ENCODE peak calls at places on chromosomes 4 and X, in five cellular contexts. Q, Y, L, G and I are unnamed samples.

GRCh38 chr4:173243321-173243720 is 74.7 kb downstream of the GALNT7 start:
- DNase-seq in Q (peak; percentile 44), Y (no peak), L (no peak), G (no peak), I (no peak)

GRCh38 chrX:38313190-38313589 is 14.1 kb downstream of the RPGR start:
- DNase-seq in Q (no peak), Y (no peak), L (no peak), G (no peak), I (no peak)

GRCh38 chrX:56994375-56995270 is 718 bp downstream of the SPIN3 start:
- DNase-seq in Q (no peak), Y (peak; percentile 23), L (no peak), G (no peak), I (no peak)

GRCh38 chr4:52659722-52660261 is 691 bp upstream of the USP46 start:
- DNase-seq in Q (no peak), Y (peak; percentile 85), L (no peak), G (peak; percentile 43), I (no peak)

GRCh38 chrX:21745756-21746155 is 12.2 kb downstream of the SMPX start:
- DNase-seq in Q (no peak), Y (peak; percentile 26), L (no peak), G (peak; percentile 55), I (no peak)

GRCh38 chrX:46588263-46588662 is 14.7 kb downstream of the CHST7 start:
- DNase-seq in Q (no peak), Y (peak; percentile 70), L (no peak), G (peak; percentile 70), I (no peak)

GRCh38 chr4:61204353-61204752 is 4.2 kb downstream of the ADGRL3 start:
- DNase-seq in Q (no peak), Y (no peak), L (no peak), G (no peak), I (no peak)

GRCh38 chrX:31499120-31499519 is 427.3 kb upstream of the FTHL17 start:
- DNase-seq in Q (no peak), Y (no peak), L (peak; percentile 20), G (no peak), I (no peak)

GRCh38 chr4:73508651-73509050 is 27.1 kb downstream of the AFM start:
- DNase-seq in Q (no peak), Y (no peak), L (no peak), G (no peak), I (no peak)

GRCh38 chr4:38621004-38621684 is 42.9 kb upstream of the KLF3 start:
- DNase-seq in Q (peak; percentile 63), Y (no peak), L (no peak), G (peak; percentile 65), I (no peak)

GRCh38 chr4:176656108-176656507 is 136.6 kb downstream of the VEGFC start:
- DNase-seq in Q (no peak), Y (no peak), L (no peak), G (no peak), I (no peak)

GRCh38 chrX:11543249-11543648 is 122.5 kb downstream of the ARHGAP6 start:
- DNase-seq in Q (no peak), Y (no peak), L (no peak), G (no peak), I (no peak)
- TF ChIP-seq CTCF in Q (no peak), Y (no peak), L (no peak), G (no peak), I (no peak)

DNA sequence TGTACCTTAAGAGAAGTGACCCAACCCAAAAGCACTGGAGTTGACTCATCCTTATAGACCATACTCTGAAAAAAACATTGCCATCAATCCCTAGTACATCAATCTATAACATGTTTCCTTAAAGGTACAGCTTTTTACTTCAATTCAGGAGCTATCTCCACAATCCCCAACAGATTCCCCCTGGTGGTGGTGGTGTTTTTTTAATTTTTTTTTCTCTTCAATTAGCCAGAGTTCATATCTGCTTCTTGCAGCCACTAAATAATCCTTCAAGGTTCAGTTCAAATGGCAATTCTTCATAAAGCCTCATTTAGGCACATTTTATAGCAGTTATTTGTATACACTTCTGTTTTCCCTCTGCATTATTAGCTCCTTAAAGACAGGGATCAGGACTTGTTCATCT is 60.7 kb upstream of the KDR start:
- DNase-seq in Q (no peak), Y (no peak), L (no peak), G (no peak), I (no peak)
- TF ChIP-seq CTCF in Q (no peak), Y (no peak), L (no peak), G (no peak), I (no peak)

GRCh38 chrX:135740683-135741149 is 27.3 kb downstream of the CT45A3 start:
- DNase-seq in Q (no peak), Y (no peak), L (no peak), G (no peak), I (no peak)
- TF ChIP-seq CTCF in Q (peak; percentile 63), Y (no peak), L (peak; percentile 53), G (no peak), I (no peak)

DNA sequence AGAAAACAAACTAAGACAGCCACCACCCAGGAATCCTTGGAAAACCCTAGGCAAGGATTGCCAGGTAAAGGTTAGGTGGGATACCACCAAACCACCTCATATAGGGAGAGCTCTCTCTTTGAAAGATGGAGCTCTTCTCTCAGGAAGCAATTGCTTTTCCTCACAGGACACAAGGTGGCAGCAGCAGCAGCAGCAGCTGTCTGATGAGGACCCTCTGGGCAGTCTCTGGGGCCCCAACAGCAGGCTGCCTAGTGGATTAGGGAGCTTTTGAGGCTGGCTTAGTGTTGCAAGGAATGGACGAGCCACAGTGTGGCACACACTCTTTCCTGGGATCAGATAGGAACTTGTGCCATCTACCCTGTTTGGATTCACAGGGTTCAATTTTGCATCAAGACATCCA is 41.4 kb upstream of the CHRDL1 start:
- DNase-seq in Q (no peak), Y (no peak), L (no peak), G (no peak), I (no peak)
- TF ChIP-seq CTCF in Q (peak; percentile 33), Y (no peak), L (no peak), G (no peak), I (no peak)

DNA sequence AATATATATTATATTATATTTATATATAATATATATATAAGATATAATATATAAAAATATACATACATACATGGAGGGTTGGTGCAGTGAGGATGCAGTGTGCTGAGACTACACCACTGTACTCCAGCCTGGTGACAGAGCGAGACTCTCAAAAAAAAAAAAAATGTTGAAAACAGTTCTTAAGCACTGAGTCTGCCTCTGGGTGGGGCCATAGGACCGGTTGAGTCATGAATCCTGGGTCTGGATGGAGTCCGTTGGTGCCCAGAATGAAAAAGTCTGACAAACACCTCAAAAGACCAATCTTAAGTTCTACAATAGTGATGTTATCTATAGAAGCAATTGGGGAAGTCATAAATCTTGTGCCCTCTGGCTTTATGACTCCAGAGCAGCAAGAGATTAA is 70.5 kb downstream of the FGFBP1 start:
- DNase-seq in Q (no peak), Y (no peak), L (no peak), G (no peak), I (no peak)
- TF ChIP-seq CTCF in Q (no peak), Y (no peak), L (no peak), G (no peak), I (no peak)

DNA sequence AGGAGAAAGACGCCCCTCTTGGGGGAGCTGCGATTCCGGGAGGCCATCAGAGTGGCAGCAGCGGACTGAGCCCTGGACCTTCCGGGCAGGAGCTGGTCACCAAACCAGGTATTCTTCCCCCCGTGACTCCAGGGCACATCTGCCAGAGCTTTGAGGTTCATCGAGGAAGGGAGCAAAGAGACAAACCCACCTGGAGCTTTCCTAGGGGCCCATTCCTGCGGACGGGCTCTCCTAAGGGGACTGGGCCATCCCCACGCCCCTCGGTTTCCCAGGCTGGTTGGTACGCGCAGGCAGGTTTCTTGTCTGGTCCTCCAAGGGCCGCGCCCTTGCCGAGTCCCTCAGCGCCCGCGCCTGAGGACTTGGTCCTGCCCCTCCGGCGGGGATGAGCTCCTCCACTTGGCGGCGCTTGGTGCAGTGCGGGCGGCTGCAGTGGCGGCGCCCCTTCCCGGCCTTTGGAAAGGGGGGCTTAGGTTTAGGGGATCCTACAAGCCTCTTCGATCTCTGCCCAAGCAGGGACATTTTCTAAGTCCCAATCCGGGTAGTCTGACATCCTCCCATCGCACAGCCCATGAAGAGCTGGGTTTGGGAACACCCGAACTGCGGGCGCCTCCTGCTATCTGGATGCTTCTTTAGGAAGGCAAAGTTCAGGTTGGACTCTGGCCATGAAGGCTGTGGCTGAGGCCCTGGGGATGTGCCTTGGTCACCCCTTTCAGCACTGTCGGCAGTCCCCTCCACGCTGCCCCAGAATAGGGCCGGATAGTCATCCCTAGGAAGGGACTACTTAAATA is 543 bp downstream of the STBD1 start:
- DNase-seq in Q (peak; percentile 8), Y (peak; percentile 77), L (no peak), G (peak; percentile 12), I (no peak)
- TF ChIP-seq CTCF in Q (peak; percentile 55), Y (peak; percentile 21), L (peak; percentile 28), G (no peak), I (peak; percentile 24)

GRCh38 chr4:77862478-77863216 is at the start of gene MRPL1:
- DNase-seq in Q (peak; percentile 83), Y (peak; percentile 92), L (peak; percentile 92), G (peak; percentile 90), I (peak; percentile 63)
- TF ChIP-seq CTCF in Q (peak; percentile 6), Y (no peak), L (no peak), G (no peak), I (no peak)

GRCh38 chr4:118953276-118953675 is 64.6 kb downstream of the SYNPO2 start:
- DNase-seq in Q (no peak), Y (no peak), L (no peak), G (no peak), I (no peak)

GRCh38 chr4:118950929-118951570 is 62.4 kb downstream of the SYNPO2 start:
- DNase-seq in Q (no peak), Y (no peak), L (no peak), G (no peak), I (no peak)

GRCh38 chr4:118947095-118947494 is 58.4 kb downstream of the SYNPO2 start:
- DNase-seq in Q (no peak), Y (no peak), L (no peak), G (no peak), I (no peak)

GRCh38 chr4:118948545-118949144 is 60.0 kb downstream of the SYNPO2 start:
- DNase-seq in Q (no peak), Y (no peak), L (no peak), G (no peak), I (no peak)

DNA sequence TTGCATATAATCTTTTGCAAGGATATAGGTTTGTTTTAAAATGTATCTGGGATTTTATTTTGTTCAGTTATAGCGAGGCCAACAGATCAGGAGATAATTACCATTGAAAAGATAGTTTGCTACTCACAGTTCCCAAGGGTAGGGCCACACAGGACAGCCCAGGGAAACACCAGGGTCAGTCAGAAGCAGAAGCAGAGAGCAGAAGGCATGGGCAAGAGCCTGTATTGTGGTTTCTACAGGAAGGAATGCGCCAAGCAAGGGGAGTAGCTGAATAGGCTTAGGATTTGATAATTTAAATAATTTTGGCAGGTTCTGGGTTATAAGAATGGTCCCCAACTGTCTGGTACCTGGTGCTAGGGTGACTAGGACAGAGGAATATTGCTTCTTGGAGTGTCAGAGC is 61.6 kb downstream of the SYNPO2 start:
- DNase-seq in Q (no peak), Y (no peak), L (no peak), G (no peak), I (no peak)
- TF ChIP-seq CTCF in Q (no peak), Y (no peak), L (no peak), G (no peak), I (no peak)

GRCh38 chr4:10893417-10893816 is 208.8 kb upstream of the CLNK start:
- DNase-seq in Q (no peak), Y (no peak), L (no peak), G (no peak), I (no peak)
- TF ChIP-seq CTCF in Q (no peak), Y (no peak), L (no peak), G (no peak), I (no peak)